ENCODE peak calls at places on chromosome 15, in nine cellular contexts. One of them, this sample, is unnamed.
A peak's percentile ranks its signal among the peaks of the same experiment; 100 is the strongest.

GRCh38 chr15:29420188-29420587 is 150.6 kb upstream of the NSMCE3 start:
- DNase-seq in fibroblast of mammary gland: no peak
- DNase-seq in NCI-H1417: no peak
- DNase-seq in neural crest cell: no peak
- DNase-seq in activated CD4-positive, alpha-beta T cell treated with anti-CD3 and anti-CD28 coated beads for 48 hours: no peak
- DNase-seq in iris pigment epithelial cell: no peak
- DNase-seq in cardiac fibroblast: no peak
- DNase-seq in neuronal stem cell: no peak
- DNase-seq in suprapubic skin: no peak
- DNase-seq in this sample: no peak

GRCh38 chr15:100928632-100929280 is 9.6 kb downstream of the LRRK1 start:
- DNase-seq in fibroblast of mammary gland: no peak
- DNase-seq in NCI-H1417: peak; percentile 86
- DNase-seq in neural crest cell: no peak
- DNase-seq in activated CD4-positive, alpha-beta T cell treated with anti-CD3 and anti-CD28 coated beads for 48 hours: no peak
- DNase-seq in iris pigment epithelial cell: no peak
- DNase-seq in cardiac fibroblast: no peak
- DNase-seq in neuronal stem cell: no peak
- DNase-seq in suprapubic skin: no peak
- DNase-seq in this sample: no peak

GRCh38 chr15:45441686-45442085 is 63.3 kb upstream of the GATM start:
- DNase-seq in fibroblast of mammary gland: no peak
- DNase-seq in NCI-H1417: no peak
- DNase-seq in neural crest cell: no peak
- DNase-seq in activated CD4-positive, alpha-beta T cell treated with anti-CD3 and anti-CD28 coated beads for 48 hours: no peak
- DNase-seq in iris pigment epithelial cell: no peak
- DNase-seq in cardiac fibroblast: no peak
- DNase-seq in neuronal stem cell: no peak
- DNase-seq in suprapubic skin: no peak
- DNase-seq in this sample: no peak

GRCh38 chr15:71296032-71296686 is 180.9 kb downstream of the THSD4 start:
- DNase-seq in fibroblast of mammary gland: peak; percentile 98
- DNase-seq in NCI-H1417: no peak
- DNase-seq in neural crest cell: no peak
- DNase-seq in activated CD4-positive, alpha-beta T cell treated with anti-CD3 and anti-CD28 coated beads for 48 hours: no peak
- DNase-seq in iris pigment epithelial cell: peak; percentile 95
- DNase-seq in cardiac fibroblast: peak; percentile 64
- DNase-seq in neuronal stem cell: no peak
- DNase-seq in suprapubic skin: no peak
- DNase-seq in this sample: no peak

GRCh38 chr15:75313116-75313845 is 22.6 kb upstream of the COMMD4 start:
- DNase-seq in fibroblast of mammary gland: no peak
- DNase-seq in NCI-H1417: no peak
- DNase-seq in neural crest cell: no peak
- DNase-seq in activated CD4-positive, alpha-beta T cell treated with anti-CD3 and anti-CD28 coated beads for 48 hours: no peak
- DNase-seq in iris pigment epithelial cell: no peak
- DNase-seq in cardiac fibroblast: no peak
- DNase-seq in neuronal stem cell: no peak
- DNase-seq in suprapubic skin: no peak
- DNase-seq in this sample: no peak

GRCh38 chr15:65939901-65940617 is 70.8 kb downstream of the RAB11A start:
- DNase-seq in fibroblast of mammary gland: peak; percentile 92
- DNase-seq in NCI-H1417: peak; percentile 92
- DNase-seq in neural crest cell: no peak
- DNase-seq in activated CD4-positive, alpha-beta T cell treated with anti-CD3 and anti-CD28 coated beads for 48 hours: no peak
- DNase-seq in iris pigment epithelial cell: peak; percentile 95
- DNase-seq in cardiac fibroblast: peak; percentile 77
- DNase-seq in neuronal stem cell: no peak
- DNase-seq in suprapubic skin: no peak
- DNase-seq in this sample: no peak

GRCh38 chr15:67762610-67763368 is 62.5 kb upstream of the SKOR1 start:
- DNase-seq in fibroblast of mammary gland: peak; percentile 50
- DNase-seq in NCI-H1417: no peak
- DNase-seq in neural crest cell: no peak
- DNase-seq in activated CD4-positive, alpha-beta T cell treated with anti-CD3 and anti-CD28 coated beads for 48 hours: peak; percentile 78
- DNase-seq in iris pigment epithelial cell: peak; percentile 58
- DNase-seq in cardiac fibroblast: no peak
- DNase-seq in neuronal stem cell: no peak
- DNase-seq in suprapubic skin: no peak
- DNase-seq in this sample: no peak

GRCh38 chr15:61598655-61599054 is 369.6 kb upstream of the RORA start:
- DNase-seq in fibroblast of mammary gland: no peak
- DNase-seq in NCI-H1417: peak; percentile 40
- DNase-seq in neural crest cell: no peak
- DNase-seq in activated CD4-positive, alpha-beta T cell treated with anti-CD3 and anti-CD28 coated beads for 48 hours: no peak
- DNase-seq in iris pigment epithelial cell: no peak
- DNase-seq in cardiac fibroblast: no peak
- DNase-seq in neuronal stem cell: peak; percentile 26
- DNase-seq in suprapubic skin: no peak
- DNase-seq in this sample: no peak

GRCh38 chr15:83762367-83762766 is 108.4 kb downstream of the ADAMTSL3 start:
- DNase-seq in fibroblast of mammary gland: no peak
- DNase-seq in NCI-H1417: no peak
- DNase-seq in neural crest cell: no peak
- DNase-seq in activated CD4-positive, alpha-beta T cell treated with anti-CD3 and anti-CD28 coated beads for 48 hours: no peak
- DNase-seq in iris pigment epithelial cell: no peak
- DNase-seq in cardiac fibroblast: no peak
- DNase-seq in neuronal stem cell: no peak
- DNase-seq in suprapubic skin: no peak
- DNase-seq in this sample: no peak

GRCh38 chr15:57323806-57324589 is 52.3 kb upstream of the CGNL1 start:
- DNase-seq in fibroblast of mammary gland: peak; percentile 55
- DNase-seq in NCI-H1417: peak; percentile 71
- DNase-seq in neural crest cell: no peak
- DNase-seq in activated CD4-positive, alpha-beta T cell treated with anti-CD3 and anti-CD28 coated beads for 48 hours: peak; percentile 34
- DNase-seq in iris pigment epithelial cell: peak; percentile 78
- DNase-seq in cardiac fibroblast: peak; percentile 18
- DNase-seq in neuronal stem cell: no peak
- DNase-seq in suprapubic skin: no peak
- DNase-seq in this sample: no peak

GRCh38 chr15:52295421-52295991 is at the start of gene MYO5C:
- DNase-seq in fibroblast of mammary gland: no peak
- DNase-seq in NCI-H1417: peak; percentile 81
- DNase-seq in neural crest cell: peak; percentile 51
- DNase-seq in activated CD4-positive, alpha-beta T cell treated with anti-CD3 and anti-CD28 coated beads for 48 hours: peak; percentile 13
- DNase-seq in iris pigment epithelial cell: no peak
- DNase-seq in cardiac fibroblast: peak; percentile 27
- DNase-seq in neuronal stem cell: peak; percentile 52
- DNase-seq in suprapubic skin: peak; percentile 88
- DNase-seq in this sample: no peak

GRCh38 chr15:96535148-96535547 is 204.6 kb downstream of the NR2F2 start:
- DNase-seq in fibroblast of mammary gland: no peak
- DNase-seq in NCI-H1417: no peak
- DNase-seq in neural crest cell: no peak
- DNase-seq in activated CD4-positive, alpha-beta T cell treated with anti-CD3 and anti-CD28 coated beads for 48 hours: no peak
- DNase-seq in iris pigment epithelial cell: no peak
- DNase-seq in cardiac fibroblast: no peak
- DNase-seq in neuronal stem cell: no peak
- DNase-seq in suprapubic skin: no peak
- DNase-seq in this sample: no peak

GRCh38 chr15:56036546-56037067 is 43.2 kb upstream of the NEDD4 start:
- DNase-seq in fibroblast of mammary gland: no peak
- DNase-seq in NCI-H1417: no peak
- DNase-seq in neural crest cell: no peak
- DNase-seq in activated CD4-positive, alpha-beta T cell treated with anti-CD3 and anti-CD28 coated beads for 48 hours: no peak
- DNase-seq in iris pigment epithelial cell: no peak
- DNase-seq in cardiac fibroblast: no peak
- DNase-seq in neuronal stem cell: no peak
- DNase-seq in suprapubic skin: no peak
- DNase-seq in this sample: no peak

GRCh38 chr15:32643907-32644445 is 2.5 kb downstream of the SCG5 start:
- DNase-seq in fibroblast of mammary gland: no peak
- DNase-seq in NCI-H1417: no peak
- DNase-seq in neural crest cell: no peak
- DNase-seq in activated CD4-positive, alpha-beta T cell treated with anti-CD3 and anti-CD28 coated beads for 48 hours: no peak
- DNase-seq in iris pigment epithelial cell: peak; percentile 71
- DNase-seq in cardiac fibroblast: no peak
- DNase-seq in neuronal stem cell: no peak
- DNase-seq in suprapubic skin: no peak
- DNase-seq in this sample: no peak

GRCh38 chr15:34304613-34305012 is 33.0 kb downstream of the SLC12A6 start:
- DNase-seq in fibroblast of mammary gland: peak; percentile 52
- DNase-seq in NCI-H1417: no peak
- DNase-seq in neural crest cell: no peak
- DNase-seq in activated CD4-positive, alpha-beta T cell treated with anti-CD3 and anti-CD28 coated beads for 48 hours: no peak
- DNase-seq in iris pigment epithelial cell: peak; percentile 76
- DNase-seq in cardiac fibroblast: peak; percentile 43
- DNase-seq in neuronal stem cell: no peak
- DNase-seq in suprapubic skin: no peak
- DNase-seq in this sample: peak; percentile 9

GRCh38 chr15:88654430-88655102 is 15.8 kb downstream of the ISG20 start:
- DNase-seq in fibroblast of mammary gland: no peak
- DNase-seq in NCI-H1417: no peak
- DNase-seq in neural crest cell: no peak
- DNase-seq in activated CD4-positive, alpha-beta T cell treated with anti-CD3 and anti-CD28 coated beads for 48 hours: no peak
- DNase-seq in iris pigment epithelial cell: no peak
- DNase-seq in cardiac fibroblast: no peak
- DNase-seq in neuronal stem cell: no peak
- DNase-seq in suprapubic skin: peak; percentile 76
- DNase-seq in this sample: no peak

GRCh38 chr15:71807125-71807629 is 3.2 kb upstream of the NR2E3 start:
- DNase-seq in fibroblast of mammary gland: no peak
- DNase-seq in NCI-H1417: no peak
- DNase-seq in neural crest cell: no peak
- DNase-seq in activated CD4-positive, alpha-beta T cell treated with anti-CD3 and anti-CD28 coated beads for 48 hours: no peak
- DNase-seq in iris pigment epithelial cell: peak; percentile 31
- DNase-seq in cardiac fibroblast: no peak
- DNase-seq in neuronal stem cell: peak; percentile 57
- DNase-seq in suprapubic skin: no peak
- DNase-seq in this sample: no peak

This sample was measured in smooth muscle cell of the brain vasculature.